ENCODE peak calls at places on chromosomes 12 and 14, in ten cellular contexts. One of them, this sample, is unnamed.

GRCh38 chr12:93653712-93654111 is 23.5 kb upstream of the CRADD start:
- DNase-seq in DMS79: no peak
- DNase-seq in stimulated activated CD4-positive, alpha-beta T cell treated with anti-CD3 and anti-CD28 coated beads, TNF-alpha, amount 100 ng/mL, for 4 hours: no peak
- DNase-seq in Calu3: no peak
- DNase-seq in foreskin fibroblast: no peak
- DNase-seq in hepatocyte: no peak
- DNase-seq in amygdala: no peak
- DNase-seq in hepatic stellate cell: no peak
- DNase-seq in fibroblast of lung: no peak
- DNase-seq in HT-29: no peak
- DNase-seq in this sample: no peak

GRCh38 chr12:54369597-54370217 is 5.4 kb upstream of the GPR84 start:
- DNase-seq in DMS79: no peak
- DNase-seq in stimulated activated CD4-positive, alpha-beta T cell treated with anti-CD3 and anti-CD28 coated beads, TNF-alpha, amount 100 ng/mL, for 4 hours: no peak
- DNase-seq in Calu3: no peak
- DNase-seq in foreskin fibroblast: no peak
- DNase-seq in hepatocyte: no peak
- DNase-seq in amygdala: no peak
- DNase-seq in hepatic stellate cell: no peak
- DNase-seq in fibroblast of lung: no peak
- DNase-seq in HT-29: no peak
- DNase-seq in this sample: no peak

GRCh38 chr12:2053675-2054070 is 886 bp downstream of the CACNA1C start:
- DNase-seq in DMS79: no peak
- DNase-seq in stimulated activated CD4-positive, alpha-beta T cell treated with anti-CD3 and anti-CD28 coated beads, TNF-alpha, amount 100 ng/mL, for 4 hours: no peak
- DNase-seq in Calu3: no peak
- DNase-seq in foreskin fibroblast: no peak
- DNase-seq in hepatocyte: peak
- DNase-seq in amygdala: no peak
- DNase-seq in hepatic stellate cell: peak
- DNase-seq in fibroblast of lung: peak
- DNase-seq in HT-29: no peak
- DNase-seq in this sample: no peak

GRCh38 chr12:103728323-103728722 is 112.7 kb downstream of the NT5DC3 start:
- DNase-seq in DMS79: no peak
- DNase-seq in stimulated activated CD4-positive, alpha-beta T cell treated with anti-CD3 and anti-CD28 coated beads, TNF-alpha, amount 100 ng/mL, for 4 hours: no peak
- DNase-seq in Calu3: no peak
- DNase-seq in foreskin fibroblast: no peak
- DNase-seq in hepatocyte: no peak
- DNase-seq in amygdala: no peak
- DNase-seq in hepatic stellate cell: no peak
- DNase-seq in fibroblast of lung: peak
- DNase-seq in HT-29: no peak
- DNase-seq in this sample: no peak

GRCh38 chr12:3454780-3455179 is 36.2 kb upstream of the PRMT8 start:
- DNase-seq in DMS79: no peak
- DNase-seq in stimulated activated CD4-positive, alpha-beta T cell treated with anti-CD3 and anti-CD28 coated beads, TNF-alpha, amount 100 ng/mL, for 4 hours: no peak
- DNase-seq in Calu3: no peak
- DNase-seq in foreskin fibroblast: no peak
- DNase-seq in hepatocyte: no peak
- DNase-seq in amygdala: no peak
- DNase-seq in hepatic stellate cell: no peak
- DNase-seq in fibroblast of lung: no peak
- DNase-seq in HT-29: peak
- DNase-seq in this sample: no peak

GRCh38 chr12:99087278-99087677 is 442.2 kb downstream of the APAF1 start:
- DNase-seq in DMS79: no peak
- DNase-seq in stimulated activated CD4-positive, alpha-beta T cell treated with anti-CD3 and anti-CD28 coated beads, TNF-alpha, amount 100 ng/mL, for 4 hours: no peak
- DNase-seq in Calu3: no peak
- DNase-seq in foreskin fibroblast: no peak
- DNase-seq in hepatocyte: no peak
- DNase-seq in amygdala: no peak
- DNase-seq in hepatic stellate cell: no peak
- DNase-seq in fibroblast of lung: no peak
- DNase-seq in HT-29: peak
- DNase-seq in this sample: no peak

GRCh38 chr12:52949413-52950331 is 754 bp downstream of the KRT18 start:
- DNase-seq in DMS79: peak
- DNase-seq in stimulated activated CD4-positive, alpha-beta T cell treated with anti-CD3 and anti-CD28 coated beads, TNF-alpha, amount 100 ng/mL, for 4 hours: no peak
- DNase-seq in Calu3: peak
- DNase-seq in foreskin fibroblast: peak
- DNase-seq in hepatocyte: peak
- DNase-seq in amygdala: no peak
- DNase-seq in hepatic stellate cell: peak
- DNase-seq in fibroblast of lung: peak
- DNase-seq in HT-29: peak
- DNase-seq in this sample: peak

GRCh38 chr14:30875788-30876053 is 1.4 kb downstream of the COCH start:
- DNase-seq in DMS79: no peak
- DNase-seq in stimulated activated CD4-positive, alpha-beta T cell treated with anti-CD3 and anti-CD28 coated beads, TNF-alpha, amount 100 ng/mL, for 4 hours: no peak
- DNase-seq in Calu3: no peak
- DNase-seq in foreskin fibroblast: no peak
- DNase-seq in hepatocyte: no peak
- DNase-seq in amygdala: no peak
- DNase-seq in hepatic stellate cell: no peak
- DNase-seq in fibroblast of lung: no peak
- DNase-seq in HT-29: no peak
- DNase-seq in this sample: no peak

GRCh38 chr14:59254146-59254910 is 65.9 kb downstream of the DAAM1 start:
- DNase-seq in DMS79: peak
- DNase-seq in stimulated activated CD4-positive, alpha-beta T cell treated with anti-CD3 and anti-CD28 coated beads, TNF-alpha, amount 100 ng/mL, for 4 hours: no peak
- DNase-seq in Calu3: no peak
- DNase-seq in foreskin fibroblast: peak
- DNase-seq in hepatocyte: peak
- DNase-seq in amygdala: no peak
- DNase-seq in hepatic stellate cell: peak
- DNase-seq in fibroblast of lung: peak
- DNase-seq in HT-29: no peak
- DNase-seq in this sample: no peak

GRCh38 chr14:24804813-24805212 is 170.8 kb upstream of the GZMB start:
- DNase-seq in DMS79: no peak
- DNase-seq in stimulated activated CD4-positive, alpha-beta T cell treated with anti-CD3 and anti-CD28 coated beads, TNF-alpha, amount 100 ng/mL, for 4 hours: no peak
- DNase-seq in Calu3: no peak
- DNase-seq in foreskin fibroblast: no peak
- DNase-seq in hepatocyte: peak
- DNase-seq in amygdala: no peak
- DNase-seq in hepatic stellate cell: no peak
- DNase-seq in fibroblast of lung: no peak
- DNase-seq in HT-29: peak
- DNase-seq in this sample: no peak

GRCh38 chr12:11650697-11651281 is 1.3 kb downstream of the ETV6 start:
- DNase-seq in DMS79: peak
- DNase-seq in stimulated activated CD4-positive, alpha-beta T cell treated with anti-CD3 and anti-CD28 coated beads, TNF-alpha, amount 100 ng/mL, for 4 hours: no peak
- DNase-seq in Calu3: no peak
- DNase-seq in foreskin fibroblast: no peak
- DNase-seq in hepatocyte: peak
- DNase-seq in amygdala: no peak
- DNase-seq in hepatic stellate cell: peak
- DNase-seq in fibroblast of lung: peak
- DNase-seq in HT-29: peak
- DNase-seq in this sample: peak

GRCh38 chr12:80056845-80057244 is 42.5 kb upstream of the OTOGL start:
- DNase-seq in DMS79: no peak
- DNase-seq in stimulated activated CD4-positive, alpha-beta T cell treated with anti-CD3 and anti-CD28 coated beads, TNF-alpha, amount 100 ng/mL, for 4 hours: no peak
- DNase-seq in Calu3: no peak
- DNase-seq in foreskin fibroblast: no peak
- DNase-seq in hepatocyte: no peak
- DNase-seq in amygdala: no peak
- DNase-seq in hepatic stellate cell: no peak
- DNase-seq in fibroblast of lung: peak
- DNase-seq in HT-29: no peak
- DNase-seq in this sample: no peak